ENCODE peak calls at places on chromosome 3, in nine cellular contexts. O is uterus; X is ecto neural progenitor cell; E is activated T-cell treated with anti-CD3 and anti-CD28 coated beads for 1 hour; T is stimulated activated naive CD8-positive, alpha-beta T cell treated with anti-CD3 and anti-CD28 coated beads, Interleukin-15, Interleukin-2, amounts not matched to agents 100 U/mL and 50 U/mL, for 24 hours; P is HT-29; R is RWPE1; W is activated CD4-positive, alpha-beta T cell treated with anti-CD3 and anti-CD28 coated beads for 48 hours; N is cardiac fibroblast. Y is an unnamed sample.

GRCh38 chr3:69665026-69665739 is 74.1 kb upstream of the MITF start:
- DNase-seq in O (no peak), X (no peak), E (no peak), T (no peak), P (peak), R (peak), W (no peak), N (peak), Y (no peak)

GRCh38 chr3:146594843-146595482 is 10.2 kb downstream of the PLSCR5 start:
- DNase-seq in O (no peak), X (no peak), E (no peak), T (no peak), P (peak), R (no peak), W (no peak), N (peak), Y (no peak)

GRCh38 chr3:192915306-192915705 is 2.4 kb downstream of the MB21D2 start:
- DNase-seq in O (no peak), X (no peak), E (no peak), T (no peak), P (peak), R (no peak), W (no peak), N (peak), Y (no peak)

GRCh38 chr3:151437047-151437446 is 23.8 kb downstream of the IGSF10 start:
- DNase-seq in O (no peak), X (no peak), E (no peak), T (no peak), P (no peak), R (no peak), W (no peak), N (no peak), Y (no peak)

GRCh38 chr3:52249683-52250082 is 4.1 kb downstream of the PPM1M start:
- DNase-seq in O (no peak), X (no peak), E (no peak), T (no peak), P (no peak), R (no peak), W (no peak), N (no peak), Y (no peak)

GRCh38 chr3:45881031-45882022 is 5.0 kb upstream of the CCR9 start:
- DNase-seq in O (no peak), X (no peak), E (no peak), T (peak), P (no peak), R (peak), W (peak), N (peak), Y (no peak)

GRCh38 chr3:174253221-174253620 is 605.9 kb upstream of the NAALADL2 start:
- DNase-seq in O (no peak), X (no peak), E (no peak), T (no peak), P (no peak), R (no peak), W (no peak), N (no peak), Y (no peak)

GRCh38 chr3:11613851-11614491 is 29.7 kb downstream of the VGLL4 start:
- DNase-seq in O (no peak), X (no peak), E (no peak), T (no peak), P (no peak), R (no peak), W (no peak), N (no peak), Y (no peak)

GRCh38 chr3:130825762-130826297 is 68.1 kb upstream of the ATP2C1 start:
- DNase-seq in O (no peak), X (no peak), E (no peak), T (no peak), P (no peak), R (no peak), W (no peak), N (no peak), Y (no peak)

GRCh38 chr3:184724662-184725061 is 12.8 kb upstream of the MAGEF1 start:
- DNase-seq in O (no peak), X (no peak), E (no peak), T (no peak), P (no peak), R (no peak), W (no peak), N (no peak), Y (no peak)

GRCh38 chr3:40737343-40737742 is 212.6 kb downstream of the ZNF621 start:
- DNase-seq in O (no peak), X (no peak), E (no peak), T (no peak), P (no peak), R (no peak), W (no peak), N (no peak), Y (no peak)

Y was measured in T-helper 17 cell.